ENCODE peak calls at places on chromosomes 11 and 22, in five cellular contexts. D is activated CD4-positive, CD25-positive, alpha-beta regulatory T cell; Y is NCI-H1105 treated with DMSO at 0.1 percent for 48 hours; J is activated T-cell treated with anti-CD3 and anti-CD28 coated beads for 24 hours; F is activated CD4-positive, alpha-beta T cell treated with anti-CD3 and anti-CD28 coated beads for 48 hours. Z is an unnamed sample.

GRCh38 chr11:120839846-120840402 is 184.0 kb upstream of the TBCEL start:
- DNase-seq in D (no peak), F (no peak), J (no peak), Y (no peak), Z (no peak)

GRCh38 chr11:103380031-103380430 is 270.8 kb downstream of the DYNC2H1 start:
- DNase-seq in J (no peak), D (no peak), Y (no peak), F (no peak), Z (no peak)

GRCh38 chr11:326592-326841 is 5.9 kb upstream of the IFITM3 start:
- DNase-seq in D (no peak), Y (no peak), J (no peak), F (no peak), Z (no peak)

GRCh38 chr11:9568854-9569587 is 4.4 kb upstream of the WEE1 start:
- DNase-seq in Y (no peak), D (no peak), J (no peak), F (no peak), Z (peak; percentile 92)

GRCh38 chr11:61800331-61801281 is 7.9 kb downstream of the FEN1 start:
- DNase-seq in F (no peak), J (no peak), D (no peak), Y (no peak), Z (no peak)

GRCh38 chr11:134176284-134176683 is 47.5 kb downstream of the NCAPD3 start:
- DNase-seq in F (no peak), Y (no peak), J (no peak), D (no peak), Z (no peak)

GRCh38 chr11:68780829-68781228 is 29.5 kb upstream of the TESMIN start:
- DNase-seq in J (no peak), Y (no peak), F (peak; percentile 21), D (no peak), Z (peak; percentile 82)

GRCh38 chr11:127521413-127521812 is 520.8 kb upstream of the KIRREL3 start:
- DNase-seq in F (no peak), Y (no peak), J (no peak), D (no peak), Z (no peak)

GRCh38 chr22:30607300-30607930 is 441 bp downstream of the TCN2 start:
- DNase-seq in D (no peak), J (no peak), Y (no peak), F (no peak), Z (no peak)

GRCh38 chr11:118618991-118619375 is 11.6 kb downstream of the PHLDB1 start:
- DNase-seq in Y (no peak), F (no peak), D (no peak), J (no peak), Z (no peak)

GRCh38 chr11:36463781-36464180 is 46.3 kb downstream of the TRAF6 start:
- DNase-seq in J (no peak), Y (no peak), D (no peak), F (no peak), Z (peak; percentile 16)

GRCh38 chr22:17563936-17564391 is 666 bp downstream of the SLC25A18 start:
- DNase-seq in Y (no peak), F (no peak), J (no peak), D (no peak), Z (no peak)

GRCh38 chr11:110867951-110868350 is 155.7 kb upstream of the ARHGAP20 start:
- DNase-seq in D (no peak), F (no peak), J (no peak), Y (no peak), Z (no peak)

GRCh38 chr11:14583252-14584105 is 60.1 kb upstream of the PDE3B start:
- DNase-seq in J (no peak), D (no peak), F (no peak), Y (no peak), Z (no peak)

GRCh38 chr22:28188480-28188879 is 269.4 kb upstream of the PITPNB start:
- DNase-seq in F (no peak), Y (no peak), J (no peak), D (no peak), Z (peak; percentile 72)

GRCh38 chr22:31969789-31970489 is 25.6 kb downstream of the YWHAH start:
- DNase-seq in J (peak; percentile 32), Y (peak; percentile 83), F (peak; percentile 74), D (peak; percentile 36), Z (peak; percentile 95)

GRCh38 chr11:48172818-48173609 is 43.6 kb upstream of the OR4B1 start:
- DNase-seq in F (peak; percentile 79), D (peak; percentile 5), J (peak; percentile 46), Y (peak; percentile 33), Z (peak; percentile 88)

GRCh38 chr11:120098503-120099054 is 39.3 kb downstream of the TRIM29 start:
- DNase-seq in Y (no peak), J (no peak), F (no peak), D (no peak), Z (no peak)

GRCh38 chr11:10410844-10411200 is 44.2 kb upstream of the AMPD3 start:
- DNase-seq in F (no peak), J (no peak), D (no peak), Y (no peak), Z (no peak)

GRCh38 chr11:43936081-43936480 is 6.4 kb upstream of the C11orf96 start:
- DNase-seq in J (no peak), Y (no peak), D (no peak), F (no peak), Z (no peak)

GRCh38 chr22:38696606-38697005 is 4.1 kb downstream of the JOSD1 start:
- DNase-seq in F (peak; percentile 67), D (no peak), Y (no peak), J (peak; percentile 39), Z (no peak)

GRCh38 chr11:79413258-79413657 is 27.6 kb downstream of the TENM4 start:
- DNase-seq in F (no peak), J (no peak), Y (peak; percentile 37), D (no peak), Z (peak; percentile 61)

GRCh38 chr22:28911777-28912669 is 28.7 kb downstream of the ZNRF3 start:
- DNase-seq in J (no peak), F (no peak), Y (no peak), D (no peak), Z (no peak)

GRCh38 chr11:86940122-86940777 is 14.9 kb downstream of the FZD4 start:
- DNase-seq in F (no peak), J (no peak), Y (no peak), D (no peak), Z (peak; percentile 40)

GRCh38 chr11:111604392-111605009 is 2.3 kb downstream of the SIK2 start:
- DNase-seq in F (no peak), D (no peak), Y (peak; percentile 72), J (no peak), Z (peak; percentile 87)

GRCh38 chr11:126405374-126405773 is 49.9 kb downstream of the ST3GAL4 start:
- DNase-seq in D (no peak), J (no peak), Y (no peak), F (no peak), Z (no peak)

GRCh38 chr11:102794382-102794781 is 3.6 kb downstream of the MMP1 start:
- DNase-seq in J (no peak), Y (no peak), F (peak; percentile 20), D (no peak), Z (peak; percentile 91)

GRCh38 chr11:122141757-122142156 is 25.7 kb upstream of the BLID start:
- DNase-seq in D (no peak), J (no peak), F (no peak), Y (peak; percentile 13), Z (no peak)

GRCh38 chr11:22808559-22809197 is 20.9 kb downstream of the SVIP start:
- DNase-seq in F (no peak), D (no peak), Y (peak; percentile 27), J (no peak), Z (no peak)

GRCh38 chr11:5336331-5336730 is 7.0 kb downstream of the OR51B5 start:
- DNase-seq in J (no peak), Y (no peak), D (no peak), F (no peak), Z (no peak)

GRCh38 chr11:134565343-134565891 is 153.4 kb upstream of the B3GAT1 start:
- DNase-seq in Y (no peak), J (no peak), D (no peak), F (no peak), Z (no peak)

GRCh38 chr22:36258750-36259619 is 6.1 kb downstream of the APOL1 start:
- DNase-seq in Y (no peak), D (no peak), J (no peak), F (peak; percentile 53), Z (peak; percentile 78)

GRCh38 chr11:6206456-6207180 is 1.3 kb downstream of the C11orf42 start:
- DNase-seq in J (no peak), F (no peak), Y (no peak), D (no peak), Z (no peak)

Z was measured in GM23338.